ENCODE peak calls at places on chromosome 14, in ten cellular contexts. Z, H, O, A, S, E, G, Q, V and X are unnamed samples.

GRCh38 chr14:101492716-101493115 is 68.6 kb upstream of the DIO3 start:
- DNase-seq in Z (no peak), H (no peak), O (no peak), A (no peak), S (no peak), E (no peak), G (no peak), Q (no peak), V (no peak), X (no peak)

GRCh38 chr14:56199095-56199975 is 81.1 kb downstream of the PELI2 start:
- DNase-seq in Z (peak; percentile 99), H (no peak), O (peak; percentile 78), A (peak; percentile 97), S (no peak), E (no peak), G (peak; percentile 17), Q (no peak), V (no peak), X (no peak)

GRCh38 chr14:75866981-75867380 is 114.8 kb downstream of the TGFB3 start:
- DNase-seq in Z (no peak), H (no peak), O (no peak), A (no peak), S (no peak), E (no peak), G (no peak), Q (no peak), V (no peak), X (no peak)

GRCh38 chr14:60839657-60840056 is 105.1 kb downstream of the MNAT1 start:
- DNase-seq in Z (no peak), H (no peak), O (no peak), A (no peak), S (no peak), E (no peak), G (no peak), Q (no peak), V (no peak), X (no peak)

GRCh38 chr14:72699852-72700257 is 194.0 kb downstream of the DPF3 start:
- DNase-seq in Z (peak; percentile 96), H (no peak), O (peak; percentile 24), A (peak; percentile 51), S (no peak), E (no peak), G (peak; percentile 16), Q (no peak), V (no peak), X (no peak)

GRCh38 chr14:23377873-23378563 is 1.2 kb downstream of the CMTM5 start:
- DNase-seq in Z (no peak), H (no peak), O (no peak), A (no peak), S (no peak), E (no peak), G (no peak), Q (no peak), V (no peak), X (no peak)

GRCh38 chr14:23485311-23485710 is 15.8 kb downstream of the NGDN start:
- DNase-seq in Z (no peak), H (no peak), O (no peak), A (no peak), S (no peak), E (no peak), G (no peak), Q (no peak), V (no peak), X (no peak)

GRCh38 chr14:73741386-73741875 is 27.2 kb upstream of the PNMA1 start:
- DNase-seq in Z (peak; percentile 80), H (peak; percentile 69), O (peak; percentile 44), A (peak; percentile 68), S (peak; percentile 80), E (no peak), G (peak; percentile 72), Q (peak; percentile 54), V (no peak), X (no peak)

GRCh38 chr14:74476607-74477006 is 16.5 kb downstream of the NPC2 start:
- DNase-seq in Z (no peak), H (no peak), O (no peak), A (no peak), S (no peak), E (no peak), G (no peak), Q (no peak), V (no peak), X (no peak)

GRCh38 chr14:63996575-63997220 is 143.9 kb downstream of the SYNE2 start:
- DNase-seq in Z (no peak), H (no peak), O (no peak), A (peak; percentile 18), S (no peak), E (no peak), G (no peak), Q (no peak), V (no peak), X (no peak)

GRCh38 chr14:63212209-63212608 is 8.0 kb downstream of the RHOJ start:
- DNase-seq in Z (no peak), H (no peak), O (no peak), A (no peak), S (no peak), E (no peak), G (no peak), Q (no peak), V (no peak), X (no peak)

GRCh38 chr14:26598081-26598671 is 343 bp upstream of the NOVA1 start:
- DNase-seq in Z (peak; percentile 97), H (peak; percentile 95), O (peak; percentile 88), A (peak; percentile 81), S (peak; percentile 90), E (peak; percentile 97), G (no peak), Q (peak; percentile 93), V (peak; percentile 92), X (peak; percentile 90)

GRCh38 chr14:68658029-68658509 is 134.8 kb downstream of the ZFP36L1 start:
- DNase-seq in Z (no peak), H (no peak), O (no peak), A (no peak), S (no peak), E (no peak), G (no peak), Q (no peak), V (no peak), X (no peak)

GRCh38 chr14:50667491-50668007 is 557 bp downstream of the SAV1 start:
- DNase-seq in Z (no peak), H (peak; percentile 67), O (no peak), A (no peak), S (no peak), E (no peak), G (peak; percentile 48), Q (no peak), V (peak; percentile 36), X (no peak)
- TF ChIP-seq CTCF in Z (no peak), H (no peak), O (no peak), A (no peak), S (no peak), E (no peak), G (no peak), Q (no peak), V (peak; percentile 38), X (no peak)

DNA sequence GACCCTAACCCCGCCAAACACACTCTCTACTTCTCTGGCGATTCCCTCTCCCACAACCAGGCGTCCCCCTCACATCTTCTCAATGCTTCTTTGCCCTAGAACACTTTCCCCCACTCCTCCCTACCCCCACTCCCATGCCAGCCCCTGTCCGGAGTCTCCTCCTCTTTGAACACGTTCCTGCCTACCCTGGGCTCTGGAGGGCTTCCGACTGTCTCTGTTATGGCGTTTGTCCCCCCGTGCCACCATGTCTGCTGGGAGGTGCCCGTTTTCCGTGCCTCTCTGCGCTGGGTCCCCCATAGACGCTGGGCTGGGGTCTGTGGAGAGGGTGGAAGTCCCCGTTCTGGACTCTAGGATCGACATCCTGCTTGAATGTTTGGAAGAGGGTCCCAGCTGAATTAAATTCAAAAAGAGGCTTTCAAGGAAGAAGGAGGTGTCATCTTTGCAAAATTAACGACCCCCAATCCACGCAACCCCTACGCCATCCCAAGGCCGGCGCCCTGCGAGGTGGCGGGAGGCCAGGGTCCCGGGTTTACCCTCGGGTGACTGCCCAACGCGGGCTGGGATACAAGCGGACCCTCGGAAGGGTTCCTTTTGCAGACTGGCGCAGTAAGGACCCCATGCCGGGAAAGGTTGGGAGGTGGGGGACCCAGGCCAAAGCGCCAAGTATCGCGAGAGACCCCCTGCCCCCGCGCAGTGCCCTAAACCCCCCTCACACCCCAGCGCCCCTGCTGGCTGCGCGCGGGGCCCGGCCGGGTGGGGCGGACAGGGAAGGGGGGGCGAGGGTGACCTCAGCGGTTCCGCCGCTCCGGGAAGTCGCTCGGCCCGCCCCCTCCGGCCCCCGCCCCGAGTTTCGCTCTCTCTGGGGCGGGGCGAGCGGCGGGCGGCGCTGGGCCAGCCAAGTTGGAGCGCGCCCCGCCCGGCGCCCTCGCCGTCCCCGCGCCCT is 973 bp upstream of the ZBTB42 start:
- DNase-seq in Z (peak; percentile 78), H (peak; percentile 70), O (peak; percentile 69), A (peak; percentile 57), S (peak; percentile 72), E (no peak), G (peak; percentile 45), Q (peak; percentile 82), V (peak; percentile 84), X (no peak)
- TF ChIP-seq CTCF in Z (peak; percentile 28), H (no peak), O (peak; percentile 52), A (no peak), S (no peak), E (peak; percentile 47), G (no peak), Q (peak; percentile 14), V (peak; percentile 57), X (peak; percentile 55)

DNA sequence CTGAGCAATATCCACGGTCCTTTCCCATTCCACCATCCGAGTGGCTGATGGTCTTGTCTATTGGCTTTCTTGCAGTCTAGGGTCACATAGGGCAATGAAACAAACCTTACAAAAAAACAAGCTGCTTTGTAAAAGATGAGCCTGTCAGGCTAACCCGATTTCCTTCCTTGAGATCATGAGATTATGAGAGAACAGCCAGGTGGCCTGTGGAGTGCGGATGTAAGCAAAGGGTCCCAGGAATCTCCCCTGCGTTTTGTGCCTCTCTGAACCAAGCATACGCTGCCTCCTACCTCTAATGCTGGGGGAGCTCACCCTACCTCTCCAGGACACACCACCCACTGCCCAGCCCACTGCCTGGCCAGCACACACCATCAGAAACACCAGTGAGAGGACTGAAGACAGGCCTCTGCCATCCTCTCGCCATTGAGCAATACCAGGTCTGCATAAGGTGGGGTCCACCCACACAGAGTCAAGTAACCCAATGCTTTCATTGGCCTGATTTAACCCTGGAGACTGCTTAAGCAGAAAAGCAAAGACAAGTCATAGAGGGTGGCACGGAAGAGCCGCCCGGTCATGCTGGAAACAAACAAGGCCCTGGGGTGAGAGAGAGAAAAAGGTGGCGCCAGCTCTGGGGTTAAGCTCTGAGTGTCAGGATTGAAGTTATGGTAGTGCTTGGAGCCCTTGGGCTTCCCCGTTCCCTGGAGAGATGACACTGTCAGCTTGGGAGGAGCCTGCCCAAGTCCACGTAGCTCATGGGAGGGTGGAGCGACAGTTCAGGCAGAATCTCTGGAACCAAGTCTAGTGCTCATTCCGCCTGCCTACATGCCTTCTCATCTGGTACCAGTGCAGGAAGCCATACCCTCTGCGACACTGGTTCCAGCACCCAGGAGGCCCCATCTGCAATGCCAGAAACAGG is 46.6 kb downstream of the CALM1 start:
- DNase-seq in Z (no peak), H (no peak), O (no peak), A (no peak), S (no peak), E (no peak), G (peak; percentile 56), Q (no peak), V (no peak), X (no peak)
- TF ChIP-seq CTCF in Z (no peak), H (no peak), O (no peak), A (no peak), S (no peak), E (no peak), G (no peak), Q (no peak), V (no peak), X (no peak)

GRCh38 chr14:98382662-98383061 is 889.3 kb downstream of the BCL11B start:
- DNase-seq in Z (no peak), H (no peak), O (no peak), A (no peak), S (no peak), E (no peak), G (peak; percentile 50), Q (no peak), V (no peak), X (no peak)

GRCh38 chr14:98379829-98380228 is 892.2 kb downstream of the BCL11B start:
- DNase-seq in Z (no peak), H (no peak), O (no peak), A (no peak), S (no peak), E (no peak), G (no peak), Q (no peak), V (no peak), X (no peak)
- TF ChIP-seq CTCF in Z (no peak), H (no peak), O (no peak), A (no peak), S (no peak), E (no peak), G (no peak), Q (no peak), V (no peak), X (no peak)